ENCODE peak calls at places on chromosome 7, in four cellular contexts. Y is memory B cell, L is foreskin melanocyte, R is lung. I is an unnamed sample.

GRCh38 chr7:99618726-99619125 is 2.0 kb downstream of the ZSCAN25 start:
- DNase-seq in Y (no peak), L (peak), R (no peak), I (no peak)

GRCh38 chr7:36473454-36474282 is 84.0 kb downstream of the ANLN start:
- DNase-seq in Y (no peak), L (peak), R (no peak), I (peak)

GRCh38 chr7:140889150-140889549 is 35.6 kb downstream of the BRAF start:
- DNase-seq in Y (no peak), L (no peak), R (no peak), I (no peak)

GRCh38 chr7:110960811-110961210 is 130.1 kb upstream of the LRRN3 start:
- DNase-seq in Y (no peak), L (no peak), R (no peak), I (no peak)

GRCh38 chr7:34036069-34036920 is 131.0 kb downstream of the BMPER start:
- DNase-seq in Y (no peak), L (no peak), R (no peak), I (no peak)

GRCh38 chr7:25216837-25217236 is 11.4 kb downstream of the NPVF start:
- DNase-seq in Y (peak), L (peak), R (no peak), I (no peak)

GRCh38 chr7:23653942-23654341 is 26.1 kb upstream of the FAM221A start:
- DNase-seq in Y (no peak), L (no peak), R (no peak), I (no peak)

GRCh38 chr7:5455581-5456222 is 32.1 kb upstream of the TNRC18 start:
- DNase-seq in Y (no peak), L (no peak), R (no peak), I (no peak)

I was measured in activated T-helper 2 cell treated with anti-CD3 and anti-CD28 coated beads, Interferon-gamma antibody, Interleukin-2, Interleukin-4, amounts not matched to agents 10 μg/mL and 5 μg/mL and 100 μg/mL, durations not matched to agents 14 hours and 24 hours and 36 hours.